ENCODE peak calls at places on chromosomes 11 and 22, in four cellular contexts. One of them, this sample, is unnamed.

GRCh38 chr22:22369962-22370265 is 125.3 kb downstream of the VPREB1 start:
- ATAC-seq in heart left ventricle: peak; percentile 47
- ATAC-seq in right lobe of liver: no peak
- ATAC-seq in A549: no peak
- ATAC-seq in this sample: no peak

GRCh38 chr11:78715639-78716311 is 141.1 kb upstream of the NARS2 start:
- ATAC-seq in heart left ventricle: no peak
- ATAC-seq in right lobe of liver: peak; percentile 83
- ATAC-seq in A549: peak; percentile 92
- ATAC-seq in this sample: no peak

GRCh38 chr11:25943777-25944661 is 387.9 kb upstream of the ANO3 start:
- ATAC-seq in heart left ventricle: no peak
- ATAC-seq in right lobe of liver: no peak
- ATAC-seq in A549: no peak
- ATAC-seq in this sample: no peak

GRCh38 chr11:107719557-107720304 is 7.9 kb upstream of the SLN start:
- ATAC-seq in heart left ventricle: no peak
- ATAC-seq in A549: no peak
- ATAC-seq in right lobe of liver: no peak
- ATAC-seq in this sample: peak; percentile 67

GRCh38 chr11:33690290-33691050 is 10.2 kb downstream of the C11orf91 start:
- ATAC-seq in heart left ventricle: peak; percentile 90
- ATAC-seq in A549: peak; percentile 70
- ATAC-seq in right lobe of liver: peak; percentile 67
- ATAC-seq in this sample: peak; percentile 86

GRCh38 chr11:134364261-134364660 is 32.5 kb downstream of the GLB1L2 start:
- ATAC-seq in right lobe of liver: no peak
- ATAC-seq in heart left ventricle: no peak
- ATAC-seq in A549: no peak
- ATAC-seq in this sample: no peak

GRCh38 chr11:129888451-129888850 is 6.9 kb downstream of the NFRKB start:
- ATAC-seq in A549: no peak
- ATAC-seq in heart left ventricle: no peak
- ATAC-seq in right lobe of liver: no peak
- ATAC-seq in this sample: no peak

GRCh38 chr22:20787223-20787622 is 13.3 kb downstream of the SERPIND1 start:
- ATAC-seq in heart left ventricle: no peak
- ATAC-seq in A549: no peak
- ATAC-seq in right lobe of liver: no peak
- ATAC-seq in this sample: no peak

GRCh38 chr11:71432761-71433647 is 15.2 kb downstream of the DHCR7 start:
- ATAC-seq in right lobe of liver: peak; percentile 84
- ATAC-seq in heart left ventricle: peak; percentile 68
- ATAC-seq in A549: peak; percentile 20
- ATAC-seq in this sample: peak; percentile 3

GRCh38 chr22:25131198-25131887 is 68.3 kb upstream of the CRYBB3 start:
- ATAC-seq in right lobe of liver: peak; percentile 83
- ATAC-seq in heart left ventricle: peak; percentile 8
- ATAC-seq in A549: no peak
- ATAC-seq in this sample: no peak

GRCh38 chr22:30313527-30314385 is 13.0 kb downstream of the TBC1D10A start:
- ATAC-seq in A549: no peak
- ATAC-seq in right lobe of liver: no peak
- ATAC-seq in heart left ventricle: no peak
- ATAC-seq in this sample: no peak

GRCh38 chr11:122852071-122852831 is 14.0 kb downstream of the CRTAM start:
- ATAC-seq in heart left ventricle: no peak
- ATAC-seq in A549: no peak
- ATAC-seq in right lobe of liver: no peak
- ATAC-seq in this sample: no peak

GRCh38 chr11:30447246-30447645 is 124.3 kb downstream of the ARL14EP start:
- ATAC-seq in heart left ventricle: no peak
- ATAC-seq in A549: no peak
- ATAC-seq in right lobe of liver: no peak
- ATAC-seq in this sample: no peak

GRCh38 chr11:118283756-118284350 is 19.8 kb upstream of the MPZL2 start:
- ATAC-seq in A549: no peak
- ATAC-seq in right lobe of liver: no peak
- ATAC-seq in heart left ventricle: no peak
- ATAC-seq in this sample: no peak

GRCh38 chr11:67381244-67381972 is 8.0 kb upstream of the CLCF1 start:
- ATAC-seq in right lobe of liver: no peak
- ATAC-seq in heart left ventricle: no peak
- ATAC-seq in A549: no peak
- ATAC-seq in this sample: no peak

GRCh38 chr11:46242961-46243795 is 34.3 kb upstream of the CREB3L1 start:
- ATAC-seq in heart left ventricle: peak; percentile 90
- ATAC-seq in A549: peak; percentile 64
- ATAC-seq in right lobe of liver: peak; percentile 91
- ATAC-seq in this sample: peak; percentile 90

GRCh38 chr22:48643066-48643731 is 1184.5 kb downstream of the BRD1 start:
- ATAC-seq in right lobe of liver: no peak
- ATAC-seq in heart left ventricle: no peak
- ATAC-seq in A549: no peak
- ATAC-seq in this sample: no peak

GRCh38 chr11:33997473-33998347 is 53.8 kb upstream of the CAPRIN1 start:
- ATAC-seq in A549: peak; percentile 54
- ATAC-seq in right lobe of liver: no peak
- ATAC-seq in heart left ventricle: no peak
- ATAC-seq in this sample: no peak

GRCh38 chr11:82683029-82683428 is 50.6 kb downstream of the FAM181B start:
- ATAC-seq in right lobe of liver: no peak
- ATAC-seq in heart left ventricle: no peak
- ATAC-seq in A549: no peak
- ATAC-seq in this sample: no peak

GRCh38 chr22:36367479-36367878 is 20.3 kb downstream of the MYH9 start:
- ATAC-seq in right lobe of liver: no peak
- ATAC-seq in A549: no peak
- ATAC-seq in heart left ventricle: peak; percentile 9
- ATAC-seq in this sample: no peak

GRCh38 chr22:49483946-49484345 is 343.7 kb downstream of the BRD1 start:
- ATAC-seq in heart left ventricle: no peak
- ATAC-seq in right lobe of liver: no peak
- ATAC-seq in A549: no peak
- ATAC-seq in this sample: no peak

GRCh38 chr11:112524808-112525207 is 264.1 kb upstream of the PLET1 start:
- ATAC-seq in A549: no peak
- ATAC-seq in right lobe of liver: peak; percentile 59
- ATAC-seq in heart left ventricle: peak; percentile 51
- ATAC-seq in this sample: peak; percentile 12

GRCh38 chr11:126544311-126545056 is 189.0 kb downstream of the ST3GAL4 start:
- ATAC-seq in heart left ventricle: no peak
- ATAC-seq in right lobe of liver: no peak
- ATAC-seq in A549: no peak
- ATAC-seq in this sample: no peak

GRCh38 chr11:32343325-32344008 is 91.9 kb downstream of the WT1 start:
- ATAC-seq in A549: no peak
- ATAC-seq in heart left ventricle: no peak
- ATAC-seq in right lobe of liver: no peak
- ATAC-seq in this sample: no peak

GRCh38 chr11:102229510-102230119 is 87.7 kb upstream of the BIRC3 start:
- ATAC-seq in right lobe of liver: no peak
- ATAC-seq in A549: no peak
- ATAC-seq in heart left ventricle: peak; percentile 16
- ATAC-seq in this sample: no peak

DNA sequence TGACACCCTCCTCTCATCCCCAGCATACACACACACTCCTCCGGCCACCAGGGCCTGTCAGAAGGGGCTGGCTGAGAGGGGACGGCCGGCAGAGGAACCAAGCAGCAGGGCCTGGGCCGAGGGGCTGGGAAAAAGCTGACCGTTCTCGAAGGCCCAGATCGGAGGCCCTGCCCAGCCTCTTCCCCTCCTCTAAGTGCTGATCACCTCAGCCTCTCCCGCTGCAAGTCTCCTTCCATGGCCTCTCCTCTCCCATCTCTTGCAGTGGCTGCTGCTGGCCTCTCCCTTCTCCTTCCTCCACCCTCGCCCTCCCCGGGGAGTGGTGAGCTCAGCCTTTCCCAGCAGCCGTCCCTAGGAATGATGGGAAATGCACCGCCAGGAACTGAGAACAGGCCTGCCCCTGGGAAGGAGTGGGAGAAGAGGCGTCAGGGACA is 39.6 kb downstream of the ARRB1 start:
- ATAC-seq in right lobe of liver: peak; percentile 34
- ATAC-seq in heart left ventricle: peak; percentile 93
- ATAC-seq in A549: no peak
- ATAC-seq in this sample: peak; percentile 83
- TF ChIP-seq POLR2A in right lobe of liver: no peak
- TF ChIP-seq POLR2A in heart left ventricle: peak; percentile 74
- TF ChIP-seq POLR2A in A549: no peak
- TF ChIP-seq POLR2A in this sample: no peak

GRCh38 chr11:17387280-17387679 is 1.2 kb downstream of the KCNJ11 start:
- ATAC-seq in right lobe of liver: no peak
- ATAC-seq in heart left ventricle: no peak
- ATAC-seq in A549: no peak
- ATAC-seq in this sample: no peak

GRCh38 chr11:17387811-17388210 is 648 bp downstream of the KCNJ11 start:
- ATAC-seq in heart left ventricle: no peak
- ATAC-seq in A549: no peak
- ATAC-seq in right lobe of liver: no peak
- ATAC-seq in this sample: no peak

GRCh38 chr11:17389957-17390649 is 1.6 kb upstream of the KCNJ11 start:
- ATAC-seq in heart left ventricle: no peak
- ATAC-seq in right lobe of liver: no peak
- ATAC-seq in A549: no peak
- ATAC-seq in this sample: no peak

GRCh38 chr11:17388609-17389204 is at the start of gene KCNJ11:
- ATAC-seq in heart left ventricle: no peak
- ATAC-seq in A549: peak; percentile 51
- ATAC-seq in right lobe of liver: peak; percentile 37
- ATAC-seq in this sample: peak; percentile 52

GRCh38 chr11:17389205-17389956 is 922 bp upstream of the KCNJ11 start:
- ATAC-seq in heart left ventricle: peak; percentile 49
- ATAC-seq in right lobe of liver: peak; percentile 91
- ATAC-seq in A549: peak; percentile 66
- ATAC-seq in this sample: peak; percentile 78
- TF ChIP-seq POLR2A in heart left ventricle: no peak
- TF ChIP-seq POLR2A in right lobe of liver: no peak
- TF ChIP-seq POLR2A in A549: no peak
- TF ChIP-seq POLR2A in this sample: no peak

DNA sequence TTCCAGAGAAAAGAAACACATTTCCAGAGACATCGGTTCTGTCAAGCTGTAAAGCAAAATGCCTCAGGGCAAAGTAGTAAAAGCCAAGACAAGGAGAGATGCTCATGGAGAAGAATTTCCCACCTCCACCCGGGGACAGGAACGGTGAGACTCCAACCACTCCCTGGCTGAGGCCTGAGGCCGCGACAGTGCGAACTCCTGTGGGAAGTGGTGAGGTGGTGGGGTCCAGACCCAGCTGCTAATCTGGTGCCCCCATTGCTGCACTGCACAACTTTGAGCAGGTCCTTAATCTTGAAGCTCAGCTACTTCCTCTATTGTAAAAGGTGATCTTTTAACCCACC is 83.8 kb downstream of the ZC3H12C start:
- ATAC-seq in right lobe of liver: no peak
- ATAC-seq in A549: no peak
- ATAC-seq in heart left ventricle: no peak
- ATAC-seq in this sample: no peak
- TF ChIP-seq POLR2A in right lobe of liver: no peak
- TF ChIP-seq POLR2A in A549: no peak
- TF ChIP-seq POLR2A in heart left ventricle: no peak
- TF ChIP-seq POLR2A in this sample: no peak

GRCh38 chr11:114150671-114151070 is 91.2 kb downstream of the ZBTB16 start:
- ATAC-seq in right lobe of liver: no peak
- ATAC-seq in heart left ventricle: no peak
- ATAC-seq in A549: no peak
- ATAC-seq in this sample: no peak
- TF ChIP-seq POLR2A in right lobe of liver: no peak
- TF ChIP-seq POLR2A in heart left ventricle: no peak
- TF ChIP-seq POLR2A in A549: no peak
- TF ChIP-seq POLR2A in this sample: no peak

DNA sequence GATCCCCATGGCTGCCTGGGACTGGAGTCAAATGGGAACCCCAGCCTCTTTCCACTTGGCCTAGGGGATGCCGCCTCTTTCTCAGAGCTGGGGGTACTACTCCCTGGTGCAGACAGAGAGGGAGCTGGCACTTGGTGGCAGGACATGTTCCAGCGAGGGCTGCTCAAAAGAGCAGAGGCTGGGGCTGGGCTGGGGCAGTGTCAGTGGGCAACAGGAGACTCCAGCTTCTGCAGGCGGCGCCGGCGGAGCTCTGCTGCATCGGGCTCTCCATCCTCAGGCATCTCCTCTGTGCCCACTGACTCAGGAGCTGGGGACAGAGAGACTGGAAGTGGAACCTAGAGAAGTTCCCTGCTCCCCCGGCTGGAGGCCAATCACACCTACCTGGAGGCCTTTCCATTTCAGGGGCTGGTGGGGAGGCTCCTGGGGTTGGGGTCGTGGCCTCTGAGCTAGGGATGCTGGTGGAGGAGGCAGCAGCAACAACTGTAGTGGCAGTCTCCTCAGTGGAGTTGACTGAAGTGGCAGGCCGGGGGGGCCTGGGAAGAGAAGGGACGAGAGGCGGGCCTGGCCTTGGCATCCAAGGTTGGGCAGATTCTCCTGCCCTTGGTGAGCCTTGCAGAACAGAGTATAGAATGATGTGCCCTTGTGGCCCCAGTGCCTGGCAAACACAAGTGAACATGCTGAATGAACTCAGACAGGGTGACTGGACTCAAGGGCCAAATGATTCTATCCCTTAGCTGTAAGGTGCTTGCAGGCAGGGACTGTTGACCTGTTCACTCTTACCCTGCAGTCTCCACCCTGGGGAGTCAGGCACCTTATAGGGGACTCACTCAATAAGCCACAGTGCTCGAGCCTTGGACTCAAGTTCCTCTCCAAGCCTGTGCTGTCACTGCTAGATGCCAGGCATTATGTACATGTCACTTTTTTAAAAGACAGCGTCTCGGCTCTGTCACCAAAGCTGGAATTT is 5.9 kb downstream of the SYVN1 start:
- ATAC-seq in heart left ventricle: no peak
- ATAC-seq in A549: no peak
- ATAC-seq in right lobe of liver: no peak
- ATAC-seq in this sample: no peak
- TF ChIP-seq POLR2A in heart left ventricle: no peak
- TF ChIP-seq POLR2A in A549: no peak
- TF ChIP-seq POLR2A in right lobe of liver: no peak
- TF ChIP-seq POLR2A in this sample: no peak